ENCODE peak calls at places on chromosomes 11 and 22, in four cellular contexts. R is stimulated activated effector memory CD8-positive, alpha-beta T cell treated with anti-CD3 and anti-CD28 coated beads, Interleukin-12 subunit alpha, Interleukin-12 subunit beta, amount 100 ng/mL, for 72 hours; Y is heart left ventricle; S is stimulated activated CD4-positive, alpha-beta T cell treated with anti-CD3 and anti-CD28 coated beads, Interleukin-2, amount 100 ng/mL, for 24 hours. H is an unnamed sample.

GRCh38 chr22:38923463-38924196 is 33.8 kb upstream of the APOBEC3A start:
- DNase-seq in R (no peak), Y (peak), S (no peak), H (no peak)

GRCh38 chr11:99015634-99016454 is 4.9 kb upstream of the CNTN5 start:
- DNase-seq in R (no peak), Y (no peak), S (no peak), H (no peak)

GRCh38 chr11:33774356-33775063 is at the start of gene FBXO3:
- DNase-seq in R (peak), Y (peak), S (peak), H (peak)

GRCh38 chr22:24807284-24807950 is 1.4 kb downstream of the SGSM1 start:
- DNase-seq in R (no peak), Y (no peak), S (no peak), H (no peak)

GRCh38 chr11:34188181-34188580 is 82.8 kb downstream of the NAT10 start:
- DNase-seq in R (no peak), Y (no peak), S (no peak), H (no peak)

GRCh38 chr22:33897621-33897910 is 22.7 kb downstream of the LARGE1 start:
- DNase-seq in R (no peak), Y (no peak), S (no peak), H (no peak)

GRCh38 chr11:94870422-94870821 is 102.3 kb downstream of the AMOTL1 start:
- DNase-seq in R (no peak), Y (no peak), S (no peak), H (no peak)

GRCh38 chr11:116853461-116854073 is 16.1 kb upstream of the APOA1 start:
- DNase-seq in R (peak), Y (no peak), S (peak), H (no peak)

GRCh38 chr11:133942594-133942993 is 14.2 kb downstream of the IGSF9B start:
- DNase-seq in R (no peak), Y (peak), S (no peak), H (no peak)

GRCh38 chr22:44449061-44449682 is 48.9 kb downstream of the RTL6 start:
- DNase-seq in R (no peak), Y (no peak), S (no peak), H (no peak)

GRCh38 chr11:116700586-116701220 is 72.1 kb downstream of the BUD13 start:
- DNase-seq in R (no peak), Y (no peak), S (no peak), H (no peak)

GRCh38 chr22:42908082-42908746 is 51.1 kb upstream of the ARFGAP3 start:
- DNase-seq in R (no peak), Y (no peak), S (no peak), H (no peak)

GRCh38 chr22:26170795-26171194 is 1.5 kb downstream of the SEZ6L start:
- DNase-seq in R (no peak), Y (no peak), S (no peak), H (no peak)

GRCh38 chr11:125202362-125202880 is 37.9 kb downstream of the PKNOX2 start:
- DNase-seq in R (no peak), Y (no peak), S (no peak), H (no peak)

GRCh38 chr11:9600651-9601040 is 27.2 kb downstream of the WEE1 start:
- DNase-seq in R (no peak), Y (no peak), S (peak), H (no peak)

GRCh38 chr11:65377036-65377435 is 5.4 kb downstream of the SLC25A45 start:
- DNase-seq in R (no peak), Y (no peak), S (no peak), H (no peak)

GRCh38 chr11:71263391-71263790 is 11.0 kb upstream of the SHANK2 start:
- DNase-seq in R (no peak), Y (no peak), S (no peak), H (no peak)